ENCODE peak calls at places on chromosomes 5 and 9, in four cellular contexts. One of them, this sample, is unnamed.

GRCh38 chr9:101028346-101029299 is at the start of gene PLPPR1:
- DNase-seq in colonic mucosa: peak; percentile 76
- DNase-seq in astrocyte of the spinal cord: peak; percentile 33
- DNase-seq in fibroblast of pulmonary artery: peak; percentile 50
- DNase-seq in this sample: peak; percentile 2

GRCh38 chr9:37437010-37437409 is 14.5 kb downstream of the GRHPR start:
- DNase-seq in colonic mucosa: no peak
- DNase-seq in astrocyte of the spinal cord: no peak
- DNase-seq in fibroblast of pulmonary artery: no peak
- DNase-seq in this sample: no peak

GRCh38 chr9:75488714-75489100 is 400.4 kb downstream of the OSTF1 start:
- DNase-seq in astrocyte of the spinal cord: no peak
- DNase-seq in colonic mucosa: no peak
- DNase-seq in fibroblast of pulmonary artery: no peak
- DNase-seq in this sample: no peak

GRCh38 chr9:37001461-37001860 is 32.6 kb downstream of the PAX5 start:
- DNase-seq in astrocyte of the spinal cord: no peak
- DNase-seq in fibroblast of pulmonary artery: no peak
- DNase-seq in colonic mucosa: no peak
- DNase-seq in this sample: no peak

GRCh38 chr5:74073257-74073656 is 447.3 kb downstream of the ARHGEF28 start:
- DNase-seq in fibroblast of pulmonary artery: peak; percentile 63
- DNase-seq in astrocyte of the spinal cord: no peak
- DNase-seq in colonic mucosa: no peak
- DNase-seq in this sample: no peak

GRCh38 chr9:111807197-111807596 is 12.5 kb upstream of the SHOC1 start:
- DNase-seq in astrocyte of the spinal cord: no peak
- DNase-seq in colonic mucosa: no peak
- DNase-seq in fibroblast of pulmonary artery: peak; percentile 37
- DNase-seq in this sample: no peak

GRCh38 chr5:1467341-1468246 is 22.4 kb upstream of the SLC6A3 start:
- DNase-seq in astrocyte of the spinal cord: no peak
- DNase-seq in fibroblast of pulmonary artery: no peak
- DNase-seq in colonic mucosa: no peak
- DNase-seq in this sample: no peak

GRCh38 chr9:16461231-16461840 is 409.1 kb downstream of the BNC2 start:
- DNase-seq in astrocyte of the spinal cord: no peak
- DNase-seq in fibroblast of pulmonary artery: no peak
- DNase-seq in colonic mucosa: no peak
- DNase-seq in this sample: no peak

GRCh38 chr9:18393340-18394130 is 80.4 kb upstream of the ADAMTSL1 start:
- DNase-seq in astrocyte of the spinal cord: peak; percentile 98
- DNase-seq in colonic mucosa: peak; percentile 81
- DNase-seq in fibroblast of pulmonary artery: peak; percentile 97
- DNase-seq in this sample: peak; percentile 93

GRCh38 chr9:20754556-20754955 is 70.5 kb downstream of the FOCAD start:
- DNase-seq in fibroblast of pulmonary artery: peak; percentile 36
- DNase-seq in astrocyte of the spinal cord: peak; percentile 10
- DNase-seq in colonic mucosa: no peak
- DNase-seq in this sample: no peak

GRCh38 chr5:119070578-119070827 is 384 bp upstream of the DMXL1 start:
- DNase-seq in colonic mucosa: peak; percentile 93
- DNase-seq in astrocyte of the spinal cord: no peak
- DNase-seq in fibroblast of pulmonary artery: no peak
- DNase-seq in this sample: no peak

GRCh38 chr9:36986548-36987408 is 47.3 kb downstream of the PAX5 start:
- DNase-seq in colonic mucosa: no peak
- DNase-seq in astrocyte of the spinal cord: no peak
- DNase-seq in fibroblast of pulmonary artery: no peak
- DNase-seq in this sample: no peak

GRCh38 chr9:135014341-135015010 is 73.0 kb upstream of the OLFM1 start:
- DNase-seq in colonic mucosa: no peak
- DNase-seq in astrocyte of the spinal cord: no peak
- DNase-seq in fibroblast of pulmonary artery: no peak
- DNase-seq in this sample: no peak

GRCh38 chr5:140840978-140841962 is at the start of gene PCDHA8:
- DNase-seq in astrocyte of the spinal cord: no peak
- DNase-seq in colonic mucosa: no peak
- DNase-seq in fibroblast of pulmonary artery: no peak
- DNase-seq in this sample: no peak

GRCh38 chr5:152560508-152561137 is 155.5 kb upstream of the NMUR2 start:
- DNase-seq in colonic mucosa: peak; percentile 33
- DNase-seq in fibroblast of pulmonary artery: peak; percentile 73
- DNase-seq in astrocyte of the spinal cord: peak; percentile 62
- DNase-seq in this sample: peak; percentile 59

GRCh38 chr5:54049144-54049543 is 261.2 kb downstream of the ARL15 start:
- DNase-seq in astrocyte of the spinal cord: no peak
- DNase-seq in colonic mucosa: no peak
- DNase-seq in fibroblast of pulmonary artery: no peak
- DNase-seq in this sample: no peak

GRCh38 chr9:129254566-129255287 is 76.7 kb upstream of the IER5L start:
- DNase-seq in fibroblast of pulmonary artery: no peak
- DNase-seq in astrocyte of the spinal cord: no peak
- DNase-seq in colonic mucosa: no peak
- DNase-seq in this sample: no peak

GRCh38 chr9:131773911-131774379 is 34.1 kb upstream of the RAPGEF1 start:
- DNase-seq in astrocyte of the spinal cord: peak; percentile 52
- DNase-seq in fibroblast of pulmonary artery: peak; percentile 81
- DNase-seq in colonic mucosa: peak; percentile 46
- DNase-seq in this sample: peak; percentile 63

GRCh38 chr5:6379246-6379645 is 899 bp upstream of the MED10 start:
- DNase-seq in fibroblast of pulmonary artery: no peak
- DNase-seq in astrocyte of the spinal cord: no peak
- DNase-seq in colonic mucosa: no peak
- DNase-seq in this sample: no peak

GRCh38 chr9:131436386-131436785 is 42.5 kb downstream of the PRRC2B start:
- DNase-seq in fibroblast of pulmonary artery: no peak
- DNase-seq in astrocyte of the spinal cord: peak; percentile 55
- DNase-seq in colonic mucosa: no peak
- DNase-seq in this sample: no peak

GRCh38 chr5:6405591-6405990 is 27.2 kb upstream of the MED10 start:
- DNase-seq in fibroblast of pulmonary artery: no peak
- DNase-seq in colonic mucosa: no peak
- DNase-seq in astrocyte of the spinal cord: no peak
- DNase-seq in this sample: no peak

GRCh38 chr5:113017891-113018635 is 41.5 kb downstream of the DCP2 start:
- DNase-seq in fibroblast of pulmonary artery: peak; percentile 39
- DNase-seq in astrocyte of the spinal cord: peak; percentile 22
- DNase-seq in colonic mucosa: no peak
- DNase-seq in this sample: no peak

GRCh38 chr9:76866689-76867088 is 39.2 kb downstream of the PRUNE2 start:
- DNase-seq in astrocyte of the spinal cord: peak; percentile 85
- DNase-seq in fibroblast of pulmonary artery: peak; percentile 80
- DNase-seq in colonic mucosa: no peak
- DNase-seq in this sample: peak; percentile 53

GRCh38 chr9:83355024-83355444 is 183.2 kb downstream of the FRMD3 start:
- DNase-seq in colonic mucosa: no peak
- DNase-seq in astrocyte of the spinal cord: no peak
- DNase-seq in fibroblast of pulmonary artery: peak; percentile 81
- DNase-seq in this sample: peak; percentile 9

GRCh38 chr9:36120705-36121104 is 15.8 kb upstream of the GLIPR2 start:
- DNase-seq in astrocyte of the spinal cord: no peak
- DNase-seq in colonic mucosa: no peak
- DNase-seq in fibroblast of pulmonary artery: no peak
- DNase-seq in this sample: no peak

GRCh38 chr5:132066871-132067270 is 6.4 kb downstream of the IL3 start:
- DNase-seq in astrocyte of the spinal cord: no peak
- DNase-seq in fibroblast of pulmonary artery: no peak
- DNase-seq in colonic mucosa: no peak
- DNase-seq in this sample: no peak

GRCh38 chr5:132064738-132065331 is 4.4 kb downstream of the IL3 start:
- DNase-seq in fibroblast of pulmonary artery: peak; percentile 84
- DNase-seq in colonic mucosa: peak; percentile 81
- DNase-seq in astrocyte of the spinal cord: peak; percentile 66
- DNase-seq in this sample: peak; percentile 41

GRCh38 chr5:132065951-132066701 is 5.7 kb downstream of the IL3 start:
- DNase-seq in astrocyte of the spinal cord: no peak
- DNase-seq in fibroblast of pulmonary artery: no peak
- DNase-seq in colonic mucosa: no peak
- DNase-seq in this sample: no peak

GRCh38 chr5:132064140-132064539 is 3.7 kb downstream of the IL3 start:
- DNase-seq in fibroblast of pulmonary artery: no peak
- DNase-seq in colonic mucosa: no peak
- DNase-seq in astrocyte of the spinal cord: no peak
- DNase-seq in this sample: no peak

GRCh38 chr5:132065351-132065937 is 5.0 kb downstream of the IL3 start:
- DNase-seq in colonic mucosa: peak; percentile 50
- DNase-seq in fibroblast of pulmonary artery: peak; percentile 80
- DNase-seq in astrocyte of the spinal cord: peak; percentile 69
- DNase-seq in this sample: peak; percentile 46
- TF ChIP-seq CTCF in colonic mucosa: no peak
- TF ChIP-seq CTCF in fibroblast of pulmonary artery: peak; percentile 72
- TF ChIP-seq CTCF in astrocyte of the spinal cord: peak; percentile 78
- TF ChIP-seq CTCF in this sample: peak; percentile 70

DNA sequence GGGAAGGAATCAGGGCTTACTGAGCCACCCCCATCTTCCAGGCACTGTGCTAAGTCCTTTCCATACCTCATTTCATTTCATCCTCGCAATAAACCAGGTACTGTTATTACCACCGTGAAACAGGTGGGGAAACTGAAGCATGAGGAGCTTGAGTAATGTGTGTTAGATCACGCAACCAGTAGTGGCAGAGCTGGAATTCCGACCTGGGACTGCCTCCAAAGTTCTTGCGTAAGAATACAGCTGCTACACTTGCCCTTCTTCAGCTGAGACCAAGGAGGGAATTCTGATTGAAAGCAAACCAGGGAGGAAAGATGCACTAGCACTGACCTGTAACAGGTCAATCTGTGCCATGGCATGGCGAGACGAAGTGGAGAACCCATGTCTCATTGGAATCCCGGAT is 113.4 kb upstream of the MSX2 start:
- DNase-seq in colonic mucosa: no peak
- DNase-seq in fibroblast of pulmonary artery: peak; percentile 36
- DNase-seq in astrocyte of the spinal cord: no peak
- DNase-seq in this sample: no peak
- H3K4me3 ChIP-seq in colonic mucosa: no peak overlapping the region
- H3K4me3 ChIP-seq in fibroblast of pulmonary artery: no peak overlapping the region
- H3K4me3 ChIP-seq in astrocyte of the spinal cord: no peak overlapping the region
- H3K4me3 ChIP-seq in this sample: no peak overlapping the region

GRCh38 chr5:79774171-79774854 is 84.7 kb downstream of the CMYA5 start:
- DNase-seq in colonic mucosa: no peak
- DNase-seq in astrocyte of the spinal cord: peak; percentile 23
- DNase-seq in fibroblast of pulmonary artery: peak; percentile 29
- DNase-seq in this sample: no peak
- TF ChIP-seq CTCF in colonic mucosa: no peak
- TF ChIP-seq CTCF in astrocyte of the spinal cord: peak; percentile 32
- TF ChIP-seq CTCF in fibroblast of pulmonary artery: peak; percentile 39
- TF ChIP-seq CTCF in this sample: peak; percentile 50

GRCh38 chr5:97903742-97904141 is 720.7 kb upstream of the RIOK2 start:
- DNase-seq in astrocyte of the spinal cord: no peak
- DNase-seq in colonic mucosa: no peak
- DNase-seq in fibroblast of pulmonary artery: no peak
- DNase-seq in this sample: no peak

GRCh38 chr5:97907611-97908400 is 724.8 kb upstream of the RIOK2 start:
- DNase-seq in colonic mucosa: no peak
- DNase-seq in astrocyte of the spinal cord: no peak
- DNase-seq in fibroblast of pulmonary artery: no peak
- DNase-seq in this sample: no peak

GRCh38 chr5:97909541-97909940 is 726.5 kb upstream of the RIOK2 start:
- DNase-seq in fibroblast of pulmonary artery: no peak
- DNase-seq in astrocyte of the spinal cord: no peak
- DNase-seq in colonic mucosa: no peak
- DNase-seq in this sample: no peak

GRCh38 chr5:97906135-97906534 is 723.1 kb upstream of the RIOK2 start:
- DNase-seq in fibroblast of pulmonary artery: no peak
- DNase-seq in colonic mucosa: no peak
- DNase-seq in astrocyte of the spinal cord: no peak
- DNase-seq in this sample: no peak
- H3K4me3 ChIP-seq in fibroblast of pulmonary artery: no peak overlapping the region
- H3K4me3 ChIP-seq in colonic mucosa: no peak overlapping the region
- H3K4me3 ChIP-seq in astrocyte of the spinal cord: no peak overlapping the region
- H3K4me3 ChIP-seq in this sample: no peak overlapping the region